ENCODE peak calls at places on chromosome 5, in eight cellular contexts. One of them, this sample, is unnamed.

GRCh38 chr5:59058237-59058636 is 475.4 kb downstream of the RAB3C start:
- DNase-seq in HCT116: no peak
- DNase-seq in A549: no peak
- DNase-seq in A673: no peak
- DNase-seq in astrocyte: no peak
- DNase-seq in heart right ventricle: no peak
- DNase-seq in mammary epithelial cell: no peak
- DNase-seq in HepG2: no peak
- DNase-seq in this sample: no peak

GRCh38 chr5:158943057-158943456 is 156.7 kb downstream of the EBF1 start:
- DNase-seq in HCT116: peak
- DNase-seq in A549: peak
- DNase-seq in A673: peak
- DNase-seq in astrocyte: peak
- DNase-seq in heart right ventricle: peak
- DNase-seq in mammary epithelial cell: peak
- DNase-seq in HepG2: peak
- DNase-seq in this sample: peak

GRCh38 chr5:153352685-153353219 is 137.7 kb upstream of the GRIA1 start:
- DNase-seq in HCT116: no peak
- DNase-seq in A549: no peak
- DNase-seq in A673: no peak
- DNase-seq in astrocyte: peak
- DNase-seq in heart right ventricle: no peak
- DNase-seq in mammary epithelial cell: peak
- DNase-seq in HepG2: no peak
- DNase-seq in this sample: no peak

GRCh38 chr5:128038641-128039040 is 44.9 kb upstream of the SLC12A2 start:
- DNase-seq in HCT116: peak
- DNase-seq in A549: peak
- DNase-seq in A673: peak
- DNase-seq in astrocyte: peak
- DNase-seq in heart right ventricle: no peak
- DNase-seq in mammary epithelial cell: peak
- DNase-seq in HepG2: peak
- DNase-seq in this sample: peak

GRCh38 chr5:17190242-17190778 is 27.1 kb upstream of the BASP1 start:
- DNase-seq in HCT116: peak
- DNase-seq in A549: peak
- DNase-seq in A673: peak
- DNase-seq in astrocyte: peak
- DNase-seq in heart right ventricle: no peak
- DNase-seq in mammary epithelial cell: peak
- DNase-seq in HepG2: peak
- DNase-seq in this sample: peak

GRCh38 chr5:166178681-166179080 is 2112.8 kb upstream of the WWC1 start:
- DNase-seq in HCT116: no peak
- DNase-seq in A549: no peak
- DNase-seq in A673: no peak
- DNase-seq in astrocyte: no peak
- DNase-seq in heart right ventricle: no peak
- DNase-seq in mammary epithelial cell: no peak
- DNase-seq in HepG2: no peak
- DNase-seq in this sample: no peak

GRCh38 chr5:180460834-180461233 is 33.3 kb upstream of the CNOT6 start:
- DNase-seq in HCT116: no peak
- DNase-seq in A549: no peak
- DNase-seq in A673: no peak
- DNase-seq in astrocyte: no peak
- DNase-seq in heart right ventricle: no peak
- DNase-seq in mammary epithelial cell: no peak
- DNase-seq in HepG2: no peak
- DNase-seq in this sample: no peak

GRCh38 chr5:68319316-68320093 is 103.9 kb downstream of the PIK3R1 start:
- DNase-seq in HCT116: no peak
- DNase-seq in A549: peak
- DNase-seq in A673: no peak
- DNase-seq in astrocyte: peak
- DNase-seq in heart right ventricle: no peak
- DNase-seq in mammary epithelial cell: peak
- DNase-seq in HepG2: no peak
- DNase-seq in this sample: peak

GRCh38 chr5:73454379-73455036 is 5.9 kb upstream of the FOXD1 start:
- DNase-seq in HCT116: peak
- DNase-seq in A549: peak
- DNase-seq in A673: peak
- DNase-seq in astrocyte: no peak
- DNase-seq in heart right ventricle: no peak
- DNase-seq in mammary epithelial cell: peak
- DNase-seq in HepG2: peak
- DNase-seq in this sample: peak

GRCh38 chr5:72557576-72558336 is 50.5 kb upstream of the ZNF366 start:
- DNase-seq in HCT116: no peak
- DNase-seq in A549: no peak
- DNase-seq in A673: no peak
- DNase-seq in astrocyte: no peak
- DNase-seq in heart right ventricle: no peak
- DNase-seq in mammary epithelial cell: no peak
- DNase-seq in HepG2: no peak
- DNase-seq in this sample: no peak

GRCh38 chr5:139651863-139652787 is 4.0 kb downstream of the CXXC5 start:
- DNase-seq in HCT116: no peak
- DNase-seq in A549: peak
- DNase-seq in A673: peak
- DNase-seq in astrocyte: peak
- DNase-seq in heart right ventricle: peak
- DNase-seq in mammary epithelial cell: peak
- DNase-seq in HepG2: no peak
- DNase-seq in this sample: peak

GRCh38 chr5:123450114-123450513 is 26.9 kb upstream of the CEP120 start:
- DNase-seq in HCT116: no peak
- DNase-seq in A549: no peak
- DNase-seq in A673: no peak
- DNase-seq in astrocyte: no peak
- DNase-seq in heart right ventricle: no peak
- DNase-seq in mammary epithelial cell: no peak
- DNase-seq in HepG2: no peak
- DNase-seq in this sample: no peak
- H3K27ac ChIP-seq in HCT116: no peak
- H3K27ac ChIP-seq in A549: no peak
- H3K27ac ChIP-seq in A673: no peak
- H3K27ac ChIP-seq in astrocyte: no peak
- H3K27ac ChIP-seq in heart right ventricle: no peak
- H3K27ac ChIP-seq in mammary epithelial cell: no peak
- H3K27ac ChIP-seq in HepG2: no peak
- H3K27ac ChIP-seq in this sample: no peak

DNA sequence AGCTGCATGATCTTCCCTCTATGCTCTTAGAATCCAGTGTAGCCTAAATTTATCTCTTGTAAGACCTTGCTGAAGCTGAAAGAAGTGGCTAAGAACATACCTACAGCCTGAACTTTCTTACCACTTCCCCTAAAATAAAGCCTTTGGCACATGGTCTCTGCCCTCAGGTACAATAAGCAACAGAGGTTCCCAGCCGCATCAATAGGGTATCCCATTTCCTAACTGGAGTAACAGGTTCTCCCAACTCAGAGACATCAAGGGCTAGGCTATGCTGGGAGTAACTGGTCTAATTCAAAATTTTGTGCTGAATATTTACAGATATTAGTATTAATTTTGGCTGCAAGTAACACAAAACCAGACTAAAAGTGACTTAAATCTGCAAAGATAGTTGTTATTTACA is 335.8 kb upstream of the TRPC7 start:
- DNase-seq in HCT116: no peak
- DNase-seq in A549: no peak
- DNase-seq in A673: no peak
- DNase-seq in astrocyte: no peak
- DNase-seq in heart right ventricle: no peak
- DNase-seq in mammary epithelial cell: no peak
- DNase-seq in HepG2: no peak
- DNase-seq in this sample: no peak
- H3K4me3 ChIP-seq in HCT116: no peak
- H3K4me3 ChIP-seq in A549: no peak
- H3K4me3 ChIP-seq in A673: no peak
- H3K4me3 ChIP-seq in astrocyte: no peak
- H3K4me3 ChIP-seq in heart right ventricle: no peak
- H3K4me3 ChIP-seq in mammary epithelial cell: no peak
- H3K4me3 ChIP-seq in HepG2: no peak
- H3K4me3 ChIP-seq in this sample: no peak

GRCh38 chr5:34658023-34658422 is 1.9 kb downstream of the RAI14 start:
- DNase-seq in HCT116: no peak
- DNase-seq in A549: peak
- DNase-seq in A673: peak
- DNase-seq in astrocyte: peak
- DNase-seq in heart right ventricle: no peak
- DNase-seq in mammary epithelial cell: no peak
- DNase-seq in HepG2: peak
- DNase-seq in this sample: peak
- TF ChIP-seq CTCF in HCT116: no peak
- TF ChIP-seq CTCF in A549: peak
- TF ChIP-seq CTCF in A673: no peak
- TF ChIP-seq CTCF in astrocyte: peak
- TF ChIP-seq CTCF in heart right ventricle: no peak
- TF ChIP-seq CTCF in mammary epithelial cell: no peak
- TF ChIP-seq CTCF in HepG2: no peak
- TF ChIP-seq CTCF in this sample: peak

GRCh38 chr5:141374627-141375026 is 936 bp downstream of the PCDHGA6 start:
- DNase-seq in HCT116: no peak
- DNase-seq in A549: no peak
- DNase-seq in A673: no peak
- DNase-seq in astrocyte: no peak
- DNase-seq in heart right ventricle: no peak
- DNase-seq in mammary epithelial cell: no peak
- DNase-seq in HepG2: no peak
- DNase-seq in this sample: no peak
- H3K27ac ChIP-seq in HCT116: no peak
- H3K27ac ChIP-seq in A549: no peak
- H3K27ac ChIP-seq in A673: no peak
- H3K27ac ChIP-seq in astrocyte: no peak
- H3K27ac ChIP-seq in heart right ventricle: no peak
- H3K27ac ChIP-seq in mammary epithelial cell: no peak
- H3K27ac ChIP-seq in HepG2: no peak
- H3K27ac ChIP-seq in this sample: no peak

GRCh38 chr5:134436523-134437339 is 25.1 kb upstream of the CDKN2AIPNL start:
- DNase-seq in HCT116: no peak
- DNase-seq in A549: peak
- DNase-seq in A673: no peak
- DNase-seq in astrocyte: peak
- DNase-seq in heart right ventricle: peak
- DNase-seq in mammary epithelial cell: peak
- DNase-seq in HepG2: peak
- DNase-seq in this sample: peak
- H3K4me3 ChIP-seq in HCT116: no peak
- H3K4me3 ChIP-seq in A549: no peak
- H3K4me3 ChIP-seq in A673: no peak
- H3K4me3 ChIP-seq in astrocyte: peak
- H3K4me3 ChIP-seq in heart right ventricle: no peak
- H3K4me3 ChIP-seq in mammary epithelial cell: no peak
- H3K4me3 ChIP-seq in HepG2: peak
- H3K4me3 ChIP-seq in this sample: no peak

GRCh38 chr5:120464627-120465280 is 654 bp downstream of the PRR16 start:
- DNase-seq in HCT116: no peak
- DNase-seq in A549: no peak
- DNase-seq in A673: no peak
- DNase-seq in astrocyte: peak
- DNase-seq in heart right ventricle: peak
- DNase-seq in mammary epithelial cell: peak
- DNase-seq in HepG2: no peak
- DNase-seq in this sample: peak

GRCh38 chr5:120463026-120463770 is 902 bp upstream of the PRR16 start:
- DNase-seq in HCT116: no peak
- DNase-seq in A549: no peak
- DNase-seq in A673: no peak
- DNase-seq in astrocyte: no peak
- DNase-seq in heart right ventricle: no peak
- DNase-seq in mammary epithelial cell: no peak
- DNase-seq in HepG2: no peak
- DNase-seq in this sample: no peak

GRCh38 chr5:120466337-120467006 is 2.4 kb downstream of the PRR16 start:
- DNase-seq in HCT116: no peak
- DNase-seq in A549: no peak
- DNase-seq in A673: no peak
- DNase-seq in astrocyte: peak
- DNase-seq in heart right ventricle: no peak
- DNase-seq in mammary epithelial cell: no peak
- DNase-seq in HepG2: no peak
- DNase-seq in this sample: no peak

GRCh38 chr5:120465281-120465961 is 1.3 kb downstream of the PRR16 start:
- DNase-seq in HCT116: no peak
- DNase-seq in A549: no peak
- DNase-seq in A673: no peak
- DNase-seq in astrocyte: peak
- DNase-seq in heart right ventricle: peak
- DNase-seq in mammary epithelial cell: peak
- DNase-seq in HepG2: no peak
- DNase-seq in this sample: peak

GRCh38 chr5:120463991-120464626 is at the start of gene PRR16:
- DNase-seq in HCT116: no peak
- DNase-seq in A549: peak
- DNase-seq in A673: peak
- DNase-seq in astrocyte: peak
- DNase-seq in heart right ventricle: peak
- DNase-seq in mammary epithelial cell: peak
- DNase-seq in HepG2: no peak
- DNase-seq in this sample: peak
- TF ChIP-seq CTCF in HCT116: no peak
- TF ChIP-seq CTCF in A549: peak
- TF ChIP-seq CTCF in A673: no peak
- TF ChIP-seq CTCF in astrocyte: no peak
- TF ChIP-seq CTCF in heart right ventricle: no peak
- TF ChIP-seq CTCF in mammary epithelial cell: no peak
- TF ChIP-seq CTCF in HepG2: no peak
- TF ChIP-seq CTCF in this sample: peak

DNA sequence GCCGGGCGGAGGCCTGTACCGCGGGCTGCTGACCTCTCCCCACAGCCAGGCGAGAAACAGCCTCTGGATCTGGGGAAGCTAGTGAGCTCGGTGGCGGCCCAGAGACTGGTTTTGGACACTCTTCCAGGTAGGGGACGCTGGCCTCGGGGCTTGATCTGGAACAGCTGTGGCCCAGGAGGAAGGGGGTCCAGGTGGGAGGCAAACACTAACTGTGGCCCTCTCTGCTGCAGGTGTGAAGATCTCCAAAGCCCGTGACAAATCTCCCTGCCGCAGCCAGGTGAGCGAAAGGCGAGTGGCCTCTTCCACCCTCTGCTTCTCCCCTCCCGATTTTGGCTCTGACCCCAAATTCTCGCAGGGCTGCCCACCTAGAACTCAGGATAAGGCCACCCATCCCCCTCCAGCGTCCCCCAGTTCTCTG is 13.1 kb upstream of the SLC34A1 start:
- DNase-seq in HCT116: no peak
- DNase-seq in A549: no peak
- DNase-seq in A673: no peak
- DNase-seq in astrocyte: no peak
- DNase-seq in heart right ventricle: no peak
- DNase-seq in mammary epithelial cell: no peak
- DNase-seq in HepG2: no peak
- DNase-seq in this sample: no peak
- H3K27ac ChIP-seq in HCT116: peak
- H3K27ac ChIP-seq in A549: peak
- H3K27ac ChIP-seq in A673: peak
- H3K27ac ChIP-seq in astrocyte: no peak
- H3K27ac ChIP-seq in heart right ventricle: peak
- H3K27ac ChIP-seq in mammary epithelial cell: no peak
- H3K27ac ChIP-seq in HepG2: peak
- H3K27ac ChIP-seq in this sample: no peak